ENCODE peak calls at places on chromosomes 6 and 20, in seven cellular contexts. P is NCI-H2029 treated with DMSO at 0.1 percent for 48 hours; G is mucosa of gallbladder; Z is stimulated activated CD4-positive, alpha-beta T cell treated with anti-CD3 and anti-CD28 coated beads, TNF-alpha, amount 100 ng/mL, for 4 hours; K is NCI-H446 treated with DMSO at 0.1 percent for 48 hours; L is left ventricle myocardium inferior; V is iris pigment epithelial cell. D is an unnamed sample.

GRCh38 chr20:49345538-49345937 is 67.7 kb upstream of the ZNFX1 start:
- DNase-seq in P (no peak), G (no peak), Z (no peak), K (peak; percentile 94), L (peak; percentile 37), V (peak; percentile 45), D (no peak)

GRCh38 chr20:49571553-49571835 is 3.6 kb upstream of the PTGIS start:
- DNase-seq in P (no peak), G (no peak), Z (no peak), K (no peak), L (no peak), V (no peak), D (no peak)

GRCh38 chr6:14934844-14935243 is 311.0 kb upstream of the JARID2 start:
- DNase-seq in P (no peak), G (no peak), Z (no peak), K (no peak), L (no peak), V (no peak), D (no peak)

GRCh38 chr20:23680151-23680550 is 8.7 kb downstream of the CST4 start:
- DNase-seq in P (no peak), G (no peak), Z (no peak), K (no peak), L (no peak), V (no peak), D (no peak)

GRCh38 chr6:27002447-27002846 is 245.1 kb upstream of the PRSS16 start:
- DNase-seq in P (no peak), G (no peak), Z (no peak), K (no peak), L (no peak), V (no peak), D (no peak)

GRCh38 chr6:69796081-69796626 is 656 bp downstream of the LMBRD1 start:
- DNase-seq in P (peak; percentile 92), G (peak; percentile 75), Z (no peak), K (no peak), L (no peak), V (peak; percentile 49), D (peak; percentile 69)

GRCh38 chr20:11379257-11380011 is 538.3 kb upstream of the BTBD3 start:
- DNase-seq in P (no peak), G (no peak), Z (no peak), K (no peak), L (no peak), V (peak; percentile 28), D (no peak)

GRCh38 chr20:12166053-12166717 is 248.5 kb downstream of the BTBD3 start:
- DNase-seq in P (no peak), G (peak; percentile 67), Z (no peak), K (no peak), L (peak; percentile 67), V (peak; percentile 98), D (no peak)

GRCh38 chr6:129686941-129687627 is 22.9 kb downstream of the ARHGAP18 start:
- DNase-seq in P (no peak), G (no peak), Z (no peak), K (no peak), L (no peak), V (peak; percentile 76), D (no peak)

GRCh38 chr6:135088818-135089809 is 34.5 kb upstream of the HBS1L start:
- DNase-seq in P (no peak), G (no peak), Z (no peak), K (no peak), L (no peak), V (peak; percentile 92), D (no peak)